ENCODE peak calls at places on chromosome 12, in six cellular contexts. V is Peyer's patch, T is fibroblast of the conjunctiva, I is frontal cortex, C is posterior vena cava, N is cardiac fibroblast. E is an unnamed sample.

GRCh38 chr12:29735604-29736003 is 48.1 kb downstream of the TMTC1 start:
- DNase-seq in C (no peak), I (no peak), V (no peak), N (no peak), T (no peak), E (no peak)

GRCh38 chr12:80752464-80752863 is 35.8 kb downstream of the MYF5 start:
- DNase-seq in I (no peak), V (no peak), N (no peak), C (no peak), T (no peak), E (no peak)

GRCh38 chr12:88416786-88417185 is 163.5 kb downstream of the KITLG start:
- DNase-seq in T (no peak), C (no peak), I (no peak), N (no peak), V (no peak), E (no peak)

GRCh38 chr12:92593734-92594402 is 108.9 kb upstream of the PLEKHG7 start:
- DNase-seq in C (peak), V (peak), T (no peak), N (peak), I (no peak), E (no peak)

GRCh38 chr12:94305293-94305957 is 154.2 kb downstream of the CEP83 start:
- DNase-seq in V (no peak), N (peak), I (no peak), T (peak), C (no peak), E (no peak)

GRCh38 chr12:52175411-52176350 is 16.1 kb downstream of the KRT80 start:
- DNase-seq in T (no peak), N (peak), I (no peak), C (no peak), V (no peak), E (no peak)

GRCh38 chr12:83408168-83408567 is 721.5 kb downstream of the TMTC2 start:
- DNase-seq in V (no peak), T (no peak), I (no peak), C (no peak), N (no peak), E (no peak)

GRCh38 chr12:76690916-76691700 is 72.8 kb upstream of the ZDHHC17 start:
- DNase-seq in N (peak), V (no peak), I (no peak), C (no peak), T (no peak), E (no peak)

GRCh38 chr12:53561590-53561953 is 54.3 kb upstream of the NPFF start:
- DNase-seq in V (no peak), C (no peak), T (peak), I (no peak), N (peak), E (no peak)

GRCh38 chr12:127594351-127594970 is 672.5 kb upstream of the TMEM132C start:
- DNase-seq in I (no peak), N (no peak), T (no peak), V (no peak), C (no peak), E (no peak)

GRCh38 chr12:1836854-1837411 is 16.6 kb downstream of the LRTM2 start:
- DNase-seq in V (no peak), C (peak), N (no peak), T (no peak), I (peak), E (no peak)

GRCh38 chr12:2205961-2206360 is 153.2 kb downstream of the CACNA1C start:
- DNase-seq in V (no peak), C (no peak), N (no peak), I (no peak), T (no peak), E (no peak)

GRCh38 chr12:125033296-125033695 is 31.9 kb upstream of the AACS start:
- DNase-seq in N (no peak), T (no peak), I (no peak), C (no peak), V (no peak), E (no peak)

GRCh38 chr12:15534870-15535269 is 212.6 kb downstream of the PTPRO start:
- DNase-seq in T (no peak), I (no peak), C (no peak), N (peak), V (no peak), E (no peak)

GRCh38 chr12:92759634-92760268 is 57.0 kb downstream of the PLEKHG7 start:
- DNase-seq in N (peak), T (peak), C (no peak), I (no peak), V (no peak), E (no peak)

GRCh38 chr12:6828671-6829531 is 694 bp downstream of the P3H3 start:
- DNase-seq in N (peak), I (no peak), C (no peak), V (peak), T (no peak), E (no peak)

GRCh38 chr12:71415336-71416231 is 24.0 kb upstream of the LGR5 start:
- DNase-seq in N (peak), T (peak), V (peak), C (no peak), I (peak), E (no peak)

GRCh38 chr12:31016057-31016456 is 57.6 kb upstream of the DDX11 start:
- DNase-seq in T (no peak), N (no peak), I (no peak), C (no peak), V (no peak), E (no peak)

GRCh38 chr12:45042599-45042998 is 8.3 kb downstream of the DBX2 start:
- DNase-seq in V (no peak), I (no peak), C (no peak), T (no peak), N (no peak), E (no peak)

GRCh38 chr12:13102481-13103195 is 829 bp downstream of the GSG1 start:
- DNase-seq in N (peak), C (no peak), V (no peak), T (no peak), I (peak), E (no peak)

GRCh38 chr12:6273931-6274687 is 36.4 kb upstream of the PLEKHG6 start:
- DNase-seq in T (no peak), C (peak), I (no peak), N (peak), V (no peak), E (no peak)

GRCh38 chr12:93536766-93537515 is 35.5 kb upstream of the SOCS2 start:
- DNase-seq in T (no peak), N (no peak), I (no peak), V (no peak), C (no peak), E (no peak)

GRCh38 chr12:43776498-43776897 is 17.7 kb downstream of the IRAK4 start:
- DNase-seq in I (no peak), T (no peak), V (no peak), C (no peak), N (peak), E (no peak)

GRCh38 chr12:4909734-4910501 is at the start of gene KCNA1:
- DNase-seq in N (peak), C (no peak), T (no peak), I (peak), V (no peak), E (peak)

GRCh38 chr12:114812858-114813761 is 129.1 kb upstream of the TBX3 start:
- DNase-seq in I (no peak), N (peak), T (no peak), C (no peak), V (no peak), E (no peak)

GRCh38 chr12:62689042-62689839 is 222.6 kb downstream of the MON2 start:
- DNase-seq in C (no peak), N (peak), I (no peak), V (no peak), T (no peak), E (no peak)

GRCh38 chr12:84642201-84642600 is 270.4 kb downstream of the SLC6A15 start:
- DNase-seq in C (no peak), I (no peak), V (no peak), N (no peak), T (peak), E (no peak)

GRCh38 chr12:94092516-94093241 is 55.7 kb upstream of the PLXNC1 start:
- DNase-seq in C (peak), T (peak), I (no peak), V (no peak), N (peak), E (no peak)

GRCh38 chr12:6700646-6701051 is at the start of gene PIANP:
- DNase-seq in C (peak), N (peak), T (no peak), V (peak), I (peak), E (no peak)

E was measured in hypothalamus.